ENCODE peak calls at places on chromosome 14, in ten cellular contexts. One of them, this sample, is unnamed.

GRCh38 chr14:88233915-88234314 is 89.2 kb downstream of the KCNK10 start:
- DNase-seq in dorsolateral prefrontal cortex: no peak
- DNase-seq in GM12865: peak; percentile 41
- DNase-seq in fibroblast of the aortic adventitia: peak; percentile 10
- DNase-seq in tibial artery: no peak
- DNase-seq in AG09309: no peak
- DNase-seq in GM13976: no peak
- DNase-seq in heart right ventricle: no peak
- DNase-seq in endothelial cell: peak; percentile 11
- DNase-seq in epithelial cell of esophagus: peak; percentile 16
- DNase-seq in this sample: no peak

GRCh38 chr14:77882631-77883030 is 82.7 kb downstream of the ADCK1 start:
- DNase-seq in tibial artery: peak; percentile 37
- DNase-seq in endothelial cell: no peak
- DNase-seq in heart right ventricle: peak; percentile 45
- DNase-seq in fibroblast of the aortic adventitia: peak; percentile 37
- DNase-seq in dorsolateral prefrontal cortex: no peak
- DNase-seq in AG09309: no peak
- DNase-seq in GM13976: no peak
- DNase-seq in GM12865: no peak
- DNase-seq in epithelial cell of esophagus: no peak
- DNase-seq in this sample: no peak

GRCh38 chr14:85315891-85316290 is 214.1 kb upstream of the FLRT2 start:
- DNase-seq in fibroblast of the aortic adventitia: no peak
- DNase-seq in AG09309: no peak
- DNase-seq in GM13976: no peak
- DNase-seq in GM12865: no peak
- DNase-seq in tibial artery: no peak
- DNase-seq in endothelial cell: no peak
- DNase-seq in epithelial cell of esophagus: no peak
- DNase-seq in heart right ventricle: no peak
- DNase-seq in dorsolateral prefrontal cortex: no peak
- DNase-seq in this sample: no peak

GRCh38 chr14:54182419-54183040 is 214.3 kb upstream of the CDKN3 start:
- DNase-seq in tibial artery: no peak
- DNase-seq in GM13976: no peak
- DNase-seq in epithelial cell of esophagus: peak; percentile 79
- DNase-seq in heart right ventricle: no peak
- DNase-seq in endothelial cell: no peak
- DNase-seq in fibroblast of the aortic adventitia: peak; percentile 47
- DNase-seq in dorsolateral prefrontal cortex: no peak
- DNase-seq in GM12865: no peak
- DNase-seq in AG09309: peak; percentile 59
- DNase-seq in this sample: no peak

GRCh38 chr14:29311983-29312382 is 545.4 kb downstream of the FOXG1 start:
- DNase-seq in tibial artery: no peak
- DNase-seq in dorsolateral prefrontal cortex: no peak
- DNase-seq in epithelial cell of esophagus: no peak
- DNase-seq in fibroblast of the aortic adventitia: no peak
- DNase-seq in endothelial cell: no peak
- DNase-seq in AG09309: no peak
- DNase-seq in GM13976: no peak
- DNase-seq in heart right ventricle: no peak
- DNase-seq in GM12865: no peak
- DNase-seq in this sample: no peak

GRCh38 chr14:95524706-95525512 is 8.5 kb upstream of the SYNE3 start:
- DNase-seq in tibial artery: no peak
- DNase-seq in epithelial cell of esophagus: peak; percentile 89
- DNase-seq in GM13976: no peak
- DNase-seq in fibroblast of the aortic adventitia: no peak
- DNase-seq in heart right ventricle: no peak
- DNase-seq in AG09309: no peak
- DNase-seq in dorsolateral prefrontal cortex: no peak
- DNase-seq in endothelial cell: no peak
- DNase-seq in GM12865: no peak
- DNase-seq in this sample: no peak

GRCh38 chr14:71414631-71415403 is 507.6 kb downstream of the PCNX1 start:
- DNase-seq in AG09309: no peak
- DNase-seq in GM12865: no peak
- DNase-seq in GM13976: no peak
- DNase-seq in dorsolateral prefrontal cortex: no peak
- DNase-seq in epithelial cell of esophagus: peak; percentile 66
- DNase-seq in heart right ventricle: no peak
- DNase-seq in tibial artery: no peak
- DNase-seq in endothelial cell: no peak
- DNase-seq in fibroblast of the aortic adventitia: peak; percentile 48
- DNase-seq in this sample: no peak

GRCh38 chr14:105980224-105980623 is 453.8 kb downstream of the TMEM121 start:
- DNase-seq in fibroblast of the aortic adventitia: no peak
- DNase-seq in AG09309: no peak
- DNase-seq in GM12865: no peak
- DNase-seq in endothelial cell: no peak
- DNase-seq in heart right ventricle: no peak
- DNase-seq in tibial artery: no peak
- DNase-seq in GM13976: no peak
- DNase-seq in epithelial cell of esophagus: no peak
- DNase-seq in dorsolateral prefrontal cortex: no peak
- DNase-seq in this sample: no peak

GRCh38 chr14:104891664-104892500 is 26.8 kb downstream of the CEP170B start:
- DNase-seq in GM12865: no peak
- DNase-seq in tibial artery: no peak
- DNase-seq in heart right ventricle: peak; percentile 3
- DNase-seq in fibroblast of the aortic adventitia: no peak
- DNase-seq in epithelial cell of esophagus: no peak
- DNase-seq in AG09309: no peak
- DNase-seq in dorsolateral prefrontal cortex: no peak
- DNase-seq in GM13976: no peak
- DNase-seq in endothelial cell: peak; percentile 3
- DNase-seq in this sample: no peak

GRCh38 chr14:51208982-51209381 is 31.1 kb upstream of the TMX1 start:
- DNase-seq in fibroblast of the aortic adventitia: no peak
- DNase-seq in GM13976: no peak
- DNase-seq in epithelial cell of esophagus: no peak
- DNase-seq in tibial artery: no peak
- DNase-seq in dorsolateral prefrontal cortex: no peak
- DNase-seq in AG09309: no peak
- DNase-seq in heart right ventricle: no peak
- DNase-seq in GM12865: peak; percentile 9
- DNase-seq in endothelial cell: no peak
- DNase-seq in this sample: no peak

GRCh38 chr14:89491701-89492381 is 74.8 kb upstream of the FOXN3 start:
- DNase-seq in dorsolateral prefrontal cortex: no peak
- DNase-seq in AG09309: no peak
- DNase-seq in fibroblast of the aortic adventitia: no peak
- DNase-seq in tibial artery: no peak
- DNase-seq in heart right ventricle: no peak
- DNase-seq in epithelial cell of esophagus: no peak
- DNase-seq in endothelial cell: no peak
- DNase-seq in GM12865: no peak
- DNase-seq in GM13976: no peak
- DNase-seq in this sample: no peak

DNA sequence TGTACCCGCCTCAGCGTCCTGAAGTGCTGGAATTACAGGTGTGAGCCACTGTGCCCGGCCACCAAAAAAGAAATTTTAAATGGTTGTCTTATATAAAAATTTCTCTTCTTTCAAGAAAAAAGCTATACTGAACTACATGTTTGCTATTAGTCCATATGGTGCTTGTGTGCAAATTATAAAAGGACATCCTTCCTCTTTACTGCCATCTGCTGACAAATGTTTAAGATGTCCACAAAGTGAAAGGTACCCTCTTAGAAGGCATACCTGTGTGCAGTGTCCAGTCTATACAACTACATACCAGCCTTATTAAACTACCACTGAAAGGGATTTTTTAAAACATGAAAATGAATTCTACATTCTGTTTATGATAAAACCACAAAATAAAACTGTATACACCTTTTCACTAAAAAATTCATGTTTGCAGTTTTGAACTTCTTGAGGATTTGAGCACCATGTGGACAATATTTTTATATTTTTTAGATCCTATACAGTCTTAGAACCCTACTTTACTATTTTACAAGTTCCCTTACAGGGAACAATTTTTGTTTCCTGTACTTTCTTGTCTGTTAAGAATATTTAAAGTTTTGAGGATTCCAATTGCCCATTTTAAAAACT is 32.8 kb upstream of the TOMM20L start:
- DNase-seq in GM13976: peak; percentile 26
- DNase-seq in epithelial cell of esophagus: peak; percentile 48
- DNase-seq in AG09309: no peak
- DNase-seq in tibial artery: no peak
- DNase-seq in fibroblast of the aortic adventitia: peak; percentile 27
- DNase-seq in heart right ventricle: no peak
- DNase-seq in GM12865: peak; percentile 34
- DNase-seq in endothelial cell: no peak
- DNase-seq in dorsolateral prefrontal cortex: no peak
- DNase-seq in this sample: no peak
- TF ChIP-seq CTCF in GM13976: peak; percentile 17
- TF ChIP-seq CTCF in epithelial cell of esophagus: peak; percentile 40
- TF ChIP-seq CTCF in AG09309: peak; percentile 25
- TF ChIP-seq CTCF in tibial artery: no peak
- TF ChIP-seq CTCF in fibroblast of the aortic adventitia: peak; percentile 30
- TF ChIP-seq CTCF in heart right ventricle: peak; percentile 41
- TF ChIP-seq CTCF in GM12865: peak; percentile 13
- TF ChIP-seq CTCF in endothelial cell: no peak
- TF ChIP-seq CTCF in dorsolateral prefrontal cortex: peak; percentile 35
- TF ChIP-seq CTCF in this sample: no peak

DNA sequence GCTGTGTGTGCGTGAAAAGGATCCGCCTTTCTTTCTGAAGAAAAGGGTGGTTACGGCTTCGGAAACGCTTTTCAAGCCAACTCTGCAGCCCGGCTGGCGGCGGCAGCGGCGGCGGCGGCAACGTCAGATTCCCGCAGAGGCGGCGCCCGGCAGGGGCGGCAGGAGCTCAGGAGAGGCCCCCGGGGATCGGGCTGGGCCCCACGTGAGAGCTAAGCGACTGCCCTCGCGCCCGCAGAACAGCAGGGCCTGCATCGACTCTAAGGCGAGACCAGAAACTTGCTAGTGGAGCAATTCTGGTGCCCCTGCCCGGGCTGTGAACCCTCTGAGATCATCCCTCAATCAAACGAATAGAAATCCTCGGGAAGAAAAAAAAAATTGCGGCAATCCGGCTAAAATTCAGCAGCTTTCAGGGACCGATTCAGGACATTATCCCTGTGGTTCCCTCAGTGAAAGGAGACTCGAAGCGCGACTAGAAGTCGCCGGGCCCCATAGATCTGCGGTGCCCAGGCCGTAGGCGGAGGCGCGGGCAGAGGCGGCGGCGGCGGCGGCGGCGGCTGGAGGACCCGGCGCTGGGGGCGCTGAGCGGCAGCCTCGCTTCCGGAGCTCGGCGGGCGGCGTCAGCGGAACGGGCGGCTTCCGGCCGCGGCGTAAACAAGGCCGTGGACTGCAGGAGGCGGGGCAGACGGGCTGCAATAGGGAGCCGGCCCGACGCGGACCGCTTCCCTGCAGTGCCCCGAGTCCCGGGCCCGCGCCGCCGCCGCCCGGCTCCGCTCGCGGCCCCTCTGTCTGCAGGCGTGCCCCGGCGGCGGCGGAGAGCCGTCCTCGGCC is at the start of gene KLHDC2:
- DNase-seq in GM13976: peak; percentile 91
- DNase-seq in heart right ventricle: peak; percentile 89
- DNase-seq in fibroblast of the aortic adventitia: peak; percentile 82
- DNase-seq in GM12865: peak; percentile 95
- DNase-seq in epithelial cell of esophagus: peak; percentile 93
- DNase-seq in dorsolateral prefrontal cortex: peak; percentile 74
- DNase-seq in AG09309: peak; percentile 58
- DNase-seq in tibial artery: peak; percentile 84
- DNase-seq in endothelial cell: peak; percentile 92
- DNase-seq in this sample: peak; percentile 46
- TF ChIP-seq CTCF in GM13976: peak; percentile 75
- TF ChIP-seq CTCF in heart right ventricle: peak; percentile 36
- TF ChIP-seq CTCF in fibroblast of the aortic adventitia: no peak
- TF ChIP-seq CTCF in GM12865: peak; percentile 20
- TF ChIP-seq CTCF in epithelial cell of esophagus: no peak
- TF ChIP-seq CTCF in dorsolateral prefrontal cortex: peak; percentile 47
- TF ChIP-seq CTCF in AG09309: no peak
- TF ChIP-seq CTCF in tibial artery: peak; percentile 24
- TF ChIP-seq CTCF in endothelial cell: no peak
- TF ChIP-seq CTCF in this sample: no peak

DNA sequence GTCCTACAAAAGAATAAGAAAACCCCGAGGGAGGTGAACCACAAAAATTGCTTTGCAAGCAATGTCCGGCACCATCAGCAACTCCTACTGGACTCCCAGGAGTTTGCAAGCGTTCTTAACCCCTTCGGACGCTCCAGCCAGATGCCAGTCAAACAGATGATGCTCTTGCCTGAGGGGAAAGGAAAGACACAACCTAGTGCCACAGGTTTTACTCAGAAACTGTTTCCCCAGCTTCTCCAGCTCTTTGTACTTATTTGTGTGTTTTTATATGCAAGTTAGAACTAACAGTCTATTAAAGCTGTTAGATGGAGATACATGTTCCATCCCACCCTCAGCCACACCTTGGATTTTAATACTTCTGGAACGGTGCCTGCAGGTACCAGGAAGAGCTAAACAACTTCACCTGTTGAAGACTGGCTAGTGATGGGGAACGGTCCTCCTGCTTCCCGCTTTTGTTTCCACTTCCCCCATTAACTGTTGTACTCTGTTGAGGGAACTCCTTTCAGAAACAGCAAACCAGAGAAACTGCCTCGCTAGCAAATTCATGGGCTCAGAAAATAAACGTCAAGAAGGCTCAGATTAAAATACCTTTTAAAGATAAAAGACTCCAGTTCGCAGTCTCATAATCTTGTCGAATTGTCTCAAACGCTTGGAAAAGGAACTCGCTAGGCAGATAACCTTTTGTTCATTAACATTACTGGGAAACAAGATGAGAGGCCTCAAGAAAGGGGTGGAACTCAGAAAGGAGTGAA is 1.1 kb upstream of the FERMT2 start:
- DNase-seq in fibroblast of the aortic adventitia: peak; percentile 86
- DNase-seq in tibial artery: peak; percentile 48
- DNase-seq in epithelial cell of esophagus: peak; percentile 48
- DNase-seq in dorsolateral prefrontal cortex: peak; percentile 39
- DNase-seq in endothelial cell: peak; percentile 51
- DNase-seq in GM12865: peak; percentile 35
- DNase-seq in GM13976: peak; percentile 38
- DNase-seq in AG09309: peak; percentile 53
- DNase-seq in heart right ventricle: peak; percentile 71
- DNase-seq in this sample: no peak
- TF ChIP-seq CTCF in fibroblast of the aortic adventitia: peak; percentile 69
- TF ChIP-seq CTCF in tibial artery: peak; percentile 40
- TF ChIP-seq CTCF in epithelial cell of esophagus: no peak
- TF ChIP-seq CTCF in dorsolateral prefrontal cortex: no peak
- TF ChIP-seq CTCF in endothelial cell: no peak
- TF ChIP-seq CTCF in GM12865: peak; percentile 3
- TF ChIP-seq CTCF in GM13976: peak; percentile 10
- TF ChIP-seq CTCF in AG09309: peak; percentile 53
- TF ChIP-seq CTCF in heart right ventricle: peak; percentile 44
- TF ChIP-seq CTCF in this sample: no peak

DNA sequence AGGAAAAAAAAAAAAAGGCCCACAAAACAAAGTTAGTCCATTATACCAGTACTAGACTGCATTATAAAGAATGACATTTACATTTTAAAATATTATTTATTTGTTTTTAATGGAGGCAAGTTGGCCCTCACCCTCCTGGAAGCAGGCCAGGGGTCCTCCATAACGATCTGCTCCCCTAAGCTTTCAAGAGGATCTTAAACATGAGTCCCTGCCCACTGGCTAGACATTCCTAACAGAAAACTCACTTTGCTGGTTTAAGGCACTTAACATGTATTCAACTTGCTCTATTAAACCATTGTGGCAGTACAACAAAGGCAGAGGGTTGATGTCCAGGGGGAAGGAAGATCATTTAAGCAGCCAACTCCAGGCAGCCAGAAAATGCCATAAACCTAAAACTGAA is 111.4 kb downstream of the STXBP6 start:
- DNase-seq in dorsolateral prefrontal cortex: no peak
- DNase-seq in GM13976: no peak
- DNase-seq in heart right ventricle: no peak
- DNase-seq in tibial artery: no peak
- DNase-seq in GM12865: no peak
- DNase-seq in endothelial cell: no peak
- DNase-seq in fibroblast of the aortic adventitia: no peak
- DNase-seq in AG09309: no peak
- DNase-seq in epithelial cell of esophagus: no peak
- DNase-seq in this sample: no peak
- TF ChIP-seq CTCF in dorsolateral prefrontal cortex: no peak
- TF ChIP-seq CTCF in GM13976: no peak
- TF ChIP-seq CTCF in heart right ventricle: no peak
- TF ChIP-seq CTCF in tibial artery: no peak
- TF ChIP-seq CTCF in GM12865: no peak
- TF ChIP-seq CTCF in endothelial cell: no peak
- TF ChIP-seq CTCF in fibroblast of the aortic adventitia: no peak
- TF ChIP-seq CTCF in AG09309: no peak
- TF ChIP-seq CTCF in epithelial cell of esophagus: no peak
- TF ChIP-seq CTCF in this sample: no peak